ENCODE peak calls at places on chromosomes 4 and X, in five cellular contexts. R, Q, D, G and L are unnamed samples.

GRCh38 chrX:45849261-45849660 is 648.6 kb upstream of the DIPK2B start:
- ATAC-seq in R (no peak), Q (peak; percentile 35), D (no peak), G (peak; percentile 44), L (no peak)

GRCh38 chr4:20252656-20253271 is 1.1 kb downstream of the SLIT2 start:
- ATAC-seq in R (no peak), Q (no peak), D (no peak), G (peak; percentile 56), L (peak; percentile 9)

GRCh38 chr4:96389752-96390151 is 549.9 kb downstream of the PDHA2 start:
- ATAC-seq in R (no peak), Q (no peak), D (no peak), G (no peak), L (no peak)

GRCh38 chr4:92994727-92995126 is 691.0 kb downstream of the GRID2 start:
- ATAC-seq in R (peak; percentile 97), Q (no peak), D (no peak), G (no peak), L (no peak)

GRCh38 chr4:130511776-130512175 is 1415.8 kb downstream of the C4orf33 start:
- ATAC-seq in R (no peak), Q (no peak), D (no peak), G (no peak), L (no peak)

GRCh38 chr4:1715002-1715761 is 3.1 kb upstream of the SLBP start:
- ATAC-seq in R (no peak), Q (peak; percentile 40), D (no peak), G (no peak), L (no peak)

GRCh38 chrX:130111220-130111934 is 1.1 kb upstream of the ELF4 start:
- ATAC-seq in R (peak; percentile 19), Q (no peak), D (peak; percentile 15), G (no peak), L (no peak)

GRCh38 chrX:69082753-69083150 is 82.5 kb downstream of the PJA1 start:
- ATAC-seq in R (no peak), Q (no peak), D (no peak), G (no peak), L (no peak)

GRCh38 chr4:118335316-118335715 is 17.5 kb downstream of the PRSS12 start:
- ATAC-seq in R (no peak), Q (no peak), D (no peak), G (no peak), L (no peak)

GRCh38 chrX:134161162-134161561 is 75.8 kb upstream of the CCDC160 start:
- ATAC-seq in R (no peak), Q (peak; percentile 86), D (no peak), G (no peak), L (no peak)

GRCh38 chr4:52844596-52844995 is 17.5 kb upstream of the RASL11B start:
- ATAC-seq in R (no peak), Q (no peak), D (no peak), G (no peak), L (no peak)

GRCh38 chrX:41236629-41237028 is 97.3 kb upstream of the DDX3X start:
- ATAC-seq in R (no peak), Q (peak; percentile 91), D (no peak), G (no peak), L (no peak)

GRCh38 chr4:13917010-13917409 is 289.5 kb upstream of the BOD1L1 start:
- ATAC-seq in R (no peak), Q (no peak), D (no peak), G (peak; percentile 36), L (no peak)

GRCh38 chr4:2598661-2599654 is 62.5 kb downstream of the FAM193A start:
- ATAC-seq in R (peak; percentile 61), Q (peak; percentile 96), D (peak; percentile 83), G (peak; percentile 74), L (no peak)

GRCh38 chrX:23637187-23637586 is 30.1 kb upstream of the PRDX4 start:
- ATAC-seq in R (no peak), Q (peak; percentile 65), D (no peak), G (no peak), L (no peak)

GRCh38 chrX:31653395-31653794 is 581.6 kb upstream of the FTHL17 start:
- ATAC-seq in R (no peak), Q (peak; percentile 61), D (no peak), G (no peak), L (no peak)

GRCh38 chr4:122480023-122480422 is 23.5 kb upstream of the IL2 start:
- ATAC-seq in R (peak; percentile 40), Q (no peak), D (peak; percentile 90), G (no peak), L (no peak)

GRCh38 chr4:8612646-8613045 is 20.1 kb downstream of the CPZ start:
- ATAC-seq in R (no peak), Q (no peak), D (no peak), G (no peak), L (no peak)

GRCh38 chr4:142353149-142353738 is 492.9 kb downstream of the INPP4B start:
- ATAC-seq in R (peak; percentile 48), Q (peak; percentile 41), D (no peak), G (peak; percentile 65), L (peak; percentile 32)

GRCh38 chr4:33063238-33063637 is 2343.1 kb downstream of the PCDH7 start:
- ATAC-seq in R (no peak), Q (no peak), D (no peak), G (peak; percentile 70), L (peak; percentile 31)

GRCh38 chr4:66252291-66252690 is 582.0 kb upstream of the EPHA5 start:
- ATAC-seq in R (no peak), Q (no peak), D (no peak), G (no peak), L (no peak)

GRCh38 chr4:112109455-112110425 is 35.5 kb upstream of the FAM241A start:
- ATAC-seq in R (no peak), Q (peak; percentile 71), D (no peak), G (peak; percentile 69), L (peak; percentile 16)

GRCh38 chrX:67044029-67044653 is 405.3 kb upstream of the EDA2R start:
- ATAC-seq in R (no peak), Q (no peak), D (no peak), G (no peak), L (no peak)

GRCh38 chr4:120446051-120446567 is 379.5 kb upstream of the MAD2L1 start:
- ATAC-seq in R (no peak), Q (peak; percentile 87), D (no peak), G (no peak), L (no peak)

GRCh38 chr4:8594097-8595038 is 1.8 kb downstream of the CPZ start:
- ATAC-seq in R (peak; percentile 69), Q (peak; percentile 88), D (peak; percentile 87), G (peak; percentile 74), L (peak; percentile 52)

GRCh38 chrX:10794203-10794630 is 173.8 kb upstream of the MID1 start:
- ATAC-seq in R (no peak), Q (no peak), D (no peak), G (no peak), L (no peak)

GRCh38 chr4:152041304-152041703 is 280.5 kb upstream of the GATB start:
- ATAC-seq in R (no peak), Q (peak; percentile 50), D (no peak), G (no peak), L (no peak)

GRCh38 chr4:156636398-156636797 is 335.2 kb downstream of the PDGFC start:
- ATAC-seq in R (no peak), Q (no peak), D (no peak), G (no peak), L (no peak)

GRCh38 chr4:8410641-8411271 is 29.8 kb downstream of the ACOX3 start:
- ATAC-seq in R (peak; percentile 95), Q (peak; percentile 64), D (peak; percentile 91), G (peak; percentile 31), L (peak; percentile 60)

GRCh38 chr4:150942539-150942938 is 72.5 kb downstream of the LRBA start:
- ATAC-seq in R (no peak), Q (no peak), D (no peak), G (no peak), L (no peak)

GRCh38 chr4:150944660-150945059 is 70.4 kb downstream of the LRBA start:
- ATAC-seq in R (no peak), Q (peak; percentile 34), D (peak; percentile 82), G (no peak), L (no peak)

GRCh38 chr4:150940123-150940522 is 75.0 kb downstream of the LRBA start:
- ATAC-seq in R (no peak), Q (no peak), D (no peak), G (no peak), L (no peak)

GRCh38 chr4:150943831-150944230 is 71.3 kb downstream of the LRBA start:
- ATAC-seq in R (no peak), Q (peak; percentile 68), D (peak; percentile 70), G (no peak), L (no peak)

GRCh38 chr4:150943126-150943525 is 72.0 kb downstream of the LRBA start:
- ATAC-seq in R (no peak), Q (no peak), D (no peak), G (no peak), L (no peak)
- TF ChIP-seq CTCF in R (no peak), Q (no peak), D (no peak), G (no peak), L (no peak)

GRCh38 chr4:182074842-182075241 is 168.4 kb upstream of the TENM3 start:
- ATAC-seq in R (no peak), Q (no peak), D (no peak), G (no peak), L (no peak)
- TF ChIP-seq EP300 in R (no peak), Q (no peak), D (no peak), G (no peak), L (no peak)

GRCh38 chr4:182201871-182202270 is 41.3 kb upstream of the TENM3 start:
- ATAC-seq in R (no peak), Q (no peak), D (no peak), G (no peak), L (no peak)
- H3K27me3 ChIP-seq in R (peaks cover 2% of the 10 kb centered on the region), Q (no peaks in the 10 kb centered on the region), D (no peaks in the 10 kb centered on the region), G (no peaks in the 10 kb centered on the region), L (no peaks in the 10 kb centered on the region)

DNA sequence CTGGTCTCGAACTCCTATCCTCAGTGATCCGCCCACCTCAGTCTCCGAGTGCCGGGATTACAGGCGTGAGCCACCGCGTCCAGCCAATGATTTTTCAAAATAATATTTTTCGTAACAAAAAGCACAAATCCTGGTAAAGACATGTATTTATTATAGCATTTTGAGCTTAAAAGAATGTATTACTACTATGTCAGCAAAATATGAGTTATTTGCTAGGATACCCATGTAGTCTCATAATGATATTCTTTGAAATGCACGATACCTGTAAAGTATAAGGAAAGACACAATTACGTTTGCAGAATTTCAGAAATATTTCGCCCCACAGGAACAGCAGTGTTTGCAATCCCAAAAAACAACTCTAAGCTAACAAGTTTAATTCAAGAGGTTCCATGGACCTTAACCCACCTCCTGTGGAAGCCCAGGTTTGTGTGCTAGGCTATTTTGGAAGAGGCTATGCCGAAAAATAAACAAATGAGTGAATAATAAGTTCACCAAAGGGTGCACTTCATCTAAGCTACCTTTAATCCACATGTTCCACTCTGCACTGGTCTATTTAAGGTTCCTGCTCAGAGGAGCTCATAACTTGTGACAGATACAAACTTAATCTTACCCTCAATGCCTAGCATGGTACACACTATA is 5.2 kb downstream of the FRYL start:
- ATAC-seq in R (no peak), Q (no peak), D (no peak), G (no peak), L (no peak)
- TF ChIP-seq CTCF in R (no peak), Q (no peak), D (no peak), G (no peak), L (no peak)